ENCODE peak calls at places on chromosomes 5 and 9, in five cellular contexts. J, I, U, E and H are unnamed samples.
A peak's percentile ranks its signal among the peaks of the same experiment; 100 is the strongest.

GRCh38 chr5:79935992-79936643 is 54.9 kb downstream of the MTX3 start:
- DNase-seq in J (no peak), I (no peak), U (no peak), E (no peak), H (no peak)

GRCh38 chr5:142817961-142818431 is 47.8 kb downstream of the ARHGAP26 start:
- DNase-seq in J (no peak), I (no peak), U (no peak), E (no peak), H (no peak)

GRCh38 chr5:121251954-121252353 is 599.7 kb upstream of the FTMT start:
- DNase-seq in J (no peak), I (no peak), U (no peak), E (no peak), H (no peak)

GRCh38 chr9:124257865-124258764 is at the start of gene NEK6:
- DNase-seq in J (peak; percentile 77), I (no peak), U (no peak), E (peak; percentile 35), H (peak; percentile 77)

GRCh38 chr9:114521846-114522245 is 16.6 kb upstream of the WHRN start:
- DNase-seq in J (no peak), I (no peak), U (no peak), E (no peak), H (no peak)

GRCh38 chr5:34411470-34412346 is 244.4 kb upstream of the RAI14 start:
- DNase-seq in J (no peak), I (no peak), U (no peak), E (no peak), H (no peak)

GRCh38 chr9:36676823-36677521 is 104.3 kb downstream of the MELK start:
- DNase-seq in J (no peak), I (no peak), U (no peak), E (no peak), H (no peak)

GRCh38 chr9:69379250-69379982 is 54.4 kb downstream of the ENTREP1 start:
- DNase-seq in J (no peak), I (no peak), U (no peak), E (no peak), H (no peak)

GRCh38 chr9:86141843-86142242 is 42.5 kb upstream of the GOLM1 start:
- DNase-seq in J (no peak), I (peak; percentile 32), U (no peak), E (no peak), H (no peak)

GRCh38 chr5:96347502-96348292 is 85.4 kb downstream of the PCSK1 start:
- DNase-seq in J (no peak), I (no peak), U (no peak), E (no peak), H (no peak)

GRCh38 chr9:121271368-121272351 is 3.7 kb downstream of the GSN start:
- DNase-seq in J (no peak), I (no peak), U (no peak), E (no peak), H (no peak)

GRCh38 chr5:36079200-36079761 is 12.6 kb upstream of the UGT3A2 start:
- DNase-seq in J (peak; percentile 66), I (no peak), U (no peak), E (no peak), H (peak; percentile 72)